ENCODE peak calls at places on chromosomes 12 and 14, in seven cellular contexts. B, Z, R, V, Y, I and C are unnamed samples.

GRCh38 chr14:99537399-99537798 is 56.2 kb downstream of the CCNK start:
- DNase-seq in B (no peak), Z (no peak), R (no peak), V (no peak), Y (no peak), I (peak; percentile 74), C (peak; percentile 41)

GRCh38 chr12:132560831-132561783 is 49.3 kb downstream of the LRCOL1 start:
- DNase-seq in B (peak; percentile 71), Z (peak; percentile 11), R (no peak), V (peak; percentile 89), Y (no peak), I (peak; percentile 80), C (no peak)

GRCh38 chr14:68391292-68392014 is 401.4 kb downstream of the ZFP36L1 start:
- DNase-seq in B (no peak), Z (no peak), R (no peak), V (no peak), Y (no peak), I (no peak), C (no peak)

GRCh38 chr12:75711276-75711675 is 199.9 kb upstream of the KRR1 start:
- DNase-seq in B (no peak), Z (no peak), R (no peak), V (no peak), Y (no peak), I (no peak), C (no peak)

GRCh38 chr12:8867786-8868185 is 45.4 kb downstream of the A2ML1 start:
- DNase-seq in B (no peak), Z (no peak), R (no peak), V (no peak), Y (no peak), I (no peak), C (no peak)

GRCh38 chr12:42238240-42239140 is at the start of gene YAF2:
- DNase-seq in B (peak; percentile 83), Z (peak; percentile 90), R (peak; percentile 87), V (peak; percentile 88), Y (peak; percentile 31), I (peak; percentile 85), C (no peak)

GRCh38 chr12:50985322-50985721 is 33.0 kb downstream of the HIGD1C start:
- DNase-seq in B (no peak), Z (no peak), R (no peak), V (no peak), Y (peak; percentile 53), I (peak; percentile 19), C (no peak)

GRCh38 chr12:6407206-6407954 is 23.4 kb downstream of the LTBR start:
- DNase-seq in B (no peak), Z (no peak), R (no peak), V (no peak), Y (no peak), I (no peak), C (no peak)

GRCh38 chr14:99425272-99425681 is 55.4 kb downstream of the SETD3 start:
- DNase-seq in B (no peak), Z (no peak), R (no peak), V (peak; percentile 51), Y (no peak), I (no peak), C (no peak)

GRCh38 chr12:25830456-25830855 is 128.0 kb upstream of the RASSF8 start:
- DNase-seq in B (no peak), Z (no peak), R (no peak), V (no peak), Y (peak; percentile 98), I (no peak), C (peak; percentile 93)

GRCh38 chr12:79698966-79699365 is 8.2 kb upstream of the PAWR start:
- DNase-seq in B (no peak), Z (no peak), R (no peak), V (no peak), Y (no peak), I (no peak), C (no peak)

GRCh38 chr14:58476320-58476719 is 48.8 kb downstream of the KIAA0586 start:
- DNase-seq in B (no peak), Z (no peak), R (no peak), V (no peak), Y (no peak), I (no peak), C (no peak)

GRCh38 chr12:127400231-127400630 is 866.7 kb upstream of the TMEM132C start:
- DNase-seq in B (no peak), Z (no peak), R (no peak), V (no peak), Y (no peak), I (peak; percentile 50), C (no peak)

GRCh38 chr12:124678421-124678893 is 111.0 kb upstream of the NCOR2 start:
- DNase-seq in B (no peak), Z (no peak), R (no peak), V (no peak), Y (no peak), I (no peak), C (no peak)

GRCh38 chr12:15682826-15683225 is 106.4 kb downstream of the EPS8 start:
- DNase-seq in B (no peak), Z (no peak), R (no peak), V (no peak), Y (no peak), I (peak; percentile 70), C (no peak)

GRCh38 chr14:97995571-97995970 is 1198.4 kb downstream of the VRK1 start:
- DNase-seq in B (no peak), Z (no peak), R (no peak), V (no peak), Y (no peak), I (no peak), C (no peak)

GRCh38 chr14:30921305-30921704 is 46.9 kb downstream of the COCH start:
- DNase-seq in B (no peak), Z (no peak), R (no peak), V (peak; percentile 61), Y (no peak), I (no peak), C (no peak)

GRCh38 chr12:13870255-13870654 is 111.1 kb downstream of the GRIN2B start:
- DNase-seq in B (no peak), Z (no peak), R (no peak), V (no peak), Y (no peak), I (no peak), C (no peak)

GRCh38 chr14:105880616-105881015 is 354.2 kb downstream of the TMEM121 start:
- DNase-seq in B (no peak), Z (no peak), R (no peak), V (no peak), Y (no peak), I (no peak), C (no peak)

GRCh38 chr14:61512026-61512425 is 183.3 kb upstream of the HIF1A start:
- DNase-seq in B (no peak), Z (no peak), R (no peak), V (peak; percentile 55), Y (no peak), I (no peak), C (no peak)

GRCh38 chr14:59407246-59407615 is 57.9 kb downstream of the GPR135 start:
- DNase-seq in B (no peak), Z (no peak), R (no peak), V (no peak), Y (peak; percentile 74), I (peak; percentile 96), C (peak; percentile 81)

GRCh38 chr14:73753043-73753886 is 39.1 kb upstream of the PNMA1 start:
- DNase-seq in B (no peak), Z (peak; percentile 55), R (no peak), V (peak; percentile 17), Y (no peak), I (no peak), C (no peak)

GRCh38 chr14:61953602-61954001 is 191.4 kb downstream of the SNAPC1 start:
- DNase-seq in B (no peak), Z (no peak), R (no peak), V (no peak), Y (no peak), I (no peak), C (no peak)

GRCh38 chr12:75908961-75909699 is 122.4 kb downstream of the PHLDA1 start:
- DNase-seq in B (no peak), Z (no peak), R (peak; percentile 27), V (no peak), Y (peak; percentile 29), I (peak; percentile 41), C (peak; percentile 46)

GRCh38 chr12:20268121-20268732 is 100.1 kb upstream of the PDE3A start:
- DNase-seq in B (no peak), Z (no peak), R (no peak), V (no peak), Y (no peak), I (peak; percentile 41), C (no peak)

GRCh38 chr14:39266589-39266870 is 32.8 kb downstream of the MIA2 start:
- DNase-seq in B (no peak), Z (no peak), R (peak; percentile 59), V (peak; percentile 74), Y (no peak), I (no peak), C (no peak)

GRCh38 chr12:26281320-26281719 is 85.9 kb downstream of the SSPN start:
- DNase-seq in B (no peak), Z (no peak), R (no peak), V (no peak), Y (no peak), I (no peak), C (no peak)

GRCh38 chr14:65211341-65211987 is 109.1 kb upstream of the MAX start:
- DNase-seq in B (no peak), Z (no peak), R (no peak), V (no peak), Y (peak; percentile 40), I (peak; percentile 85), C (no peak)

GRCh38 chr12:7369274-7369729 is 65.4 kb downstream of the ACSM4 start:
- DNase-seq in B (no peak), Z (no peak), R (no peak), V (no peak), Y (no peak), I (peak; percentile 24), C (no peak)

GRCh38 chr12:25056011-25056410 is 107.1 kb upstream of the BCAT1 start:
- DNase-seq in B (no peak), Z (no peak), R (no peak), V (peak; percentile 60), Y (no peak), I (no peak), C (no peak)

GRCh38 chr14:103121161-103121845 is 2.0 kb upstream of the TNFAIP2 start:
- DNase-seq in B (no peak), Z (peak; percentile 38), R (no peak), V (no peak), Y (no peak), I (no peak), C (no peak)

GRCh38 chr12:120261951-120262851 is 3.3 kb downstream of the PXN start:
- DNase-seq in B (no peak), Z (peak; percentile 36), R (no peak), V (no peak), Y (no peak), I (peak; percentile 99), C (no peak)

GRCh38 chr12:45707241-45707857 is 22.2 kb upstream of the ARID2 start:
- DNase-seq in B (no peak), Z (no peak), R (no peak), V (no peak), Y (no peak), I (no peak), C (no peak)

GRCh38 chr14:100528962-100529560 is 58.2 kb downstream of the BEGAIN start:
- DNase-seq in B (no peak), Z (no peak), R (no peak), V (no peak), Y (no peak), I (no peak), C (no peak)

GRCh38 chr12:47032644-47033043 is 46.8 kb upstream of the PCED1B start:
- DNase-seq in B (no peak), Z (no peak), R (no peak), V (peak; percentile 60), Y (peak; percentile 44), I (peak; percentile 78), C (no peak)

GRCh38 chr12:45934956-45935355 is 55.4 kb downstream of the SCAF11 start:
- DNase-seq in B (no peak), Z (no peak), R (no peak), V (no peak), Y (no peak), I (no peak), C (no peak)